ENCODE peak calls at places on chromosomes 12 and 14, in six cellular contexts. M is effector memory CD4-positive, alpha-beta T cell; N is PC-9; X is Karpas-422; U is Caco-2; K is transverse colon. C is an unnamed sample.

GRCh38 chr12:110312581-110313360 is 31.7 kb downstream of the ATP2A2 start:
- DNase-seq in K (no peak), N (peak; percentile 72), M (peak; percentile 3), U (no peak), X (no peak), C (no peak)

GRCh38 chr14:32259368-32260013 is 56.4 kb upstream of the RNU6-8 start:
- DNase-seq in M (no peak), N (peak; percentile 72), K (no peak), U (peak; percentile 55), X (no peak), C (no peak)

GRCh38 chr12:29110506-29111442 is 38.3 kb upstream of the FAR2 start:
- DNase-seq in N (no peak), U (no peak), M (no peak), K (no peak), X (no peak), C (no peak)

GRCh38 chr12:88401153-88401552 is 179.1 kb downstream of the KITLG start:
- DNase-seq in K (no peak), X (no peak), U (no peak), N (peak; percentile 42), M (no peak), C (peak; percentile 54)

GRCh38 chr12:62895351-62895750 is 39.6 kb downstream of the PPM1H start:
- DNase-seq in M (no peak), N (no peak), U (no peak), K (no peak), X (no peak), C (no peak)

GRCh38 chr12:95169368-95169767 is 47.9 kb downstream of the FGD6 start:
- DNase-seq in M (no peak), N (no peak), K (peak; percentile 61), U (no peak), X (no peak), C (no peak)

GRCh38 chr12:116943419-116944372 is 32.9 kb downstream of the FBXW8 start:
- DNase-seq in M (no peak), U (no peak), X (peak; percentile 87), N (no peak), K (no peak), C (no peak)

GRCh38 chr12:82963961-82964360 is 277.3 kb downstream of the TMTC2 start:
- DNase-seq in M (no peak), K (no peak), N (no peak), U (no peak), X (no peak), C (no peak)

GRCh38 chr12:79933580-79934264 is 1.2 kb downstream of the PPP1R12A start:
- DNase-seq in K (peak; percentile 11), U (no peak), M (peak; percentile 2), X (peak; percentile 65), N (no peak), C (no peak)

GRCh38 chr12:94149781-94150482 is 1.6 kb downstream of the PLXNC1 start:
- DNase-seq in U (no peak), K (peak; percentile 42), X (no peak), N (no peak), M (no peak), C (no peak)

GRCh38 chr12:51862947-51863346 is 14.4 kb upstream of the FIGNL2 start:
- DNase-seq in X (no peak), M (no peak), N (no peak), U (no peak), K (no peak), C (no peak)

GRCh38 chr12:16585781-16586180 is 20.2 kb downstream of the LMO3 start:
- DNase-seq in U (no peak), M (no peak), X (no peak), N (no peak), K (no peak), C (no peak)

GRCh38 chr12:104643093-104643646 is 186.4 kb downstream of the CHST11 start:
- DNase-seq in M (no peak), K (no peak), U (no peak), N (no peak), X (no peak), C (no peak)

GRCh38 chr12:3988519-3989217 is 115.5 kb upstream of the PARP11 start:
- DNase-seq in U (no peak), M (no peak), K (no peak), X (peak; percentile 38), N (no peak), C (peak; percentile 42)

GRCh38 chr12:90086281-90086680 is 377.6 kb upstream of the ATP2B1 start:
- DNase-seq in M (no peak), X (no peak), N (no peak), K (no peak), U (no peak), C (no peak)

GRCh38 chr12:64611430-64612286 is 1.4 kb downstream of the RASSF3 start:
- DNase-seq in M (no peak), U (no peak), X (peak; percentile 73), N (no peak), K (peak; percentile 45), C (no peak)

GRCh38 chr12:1533205-1533601 is 61.2 kb downstream of the FBXL14 start:
- DNase-seq in U (no peak), K (no peak), M (no peak), X (peak; percentile 79), N (no peak), C (peak; percentile 39)

GRCh38 chr12:67650528-67651379 is 2.2 kb downstream of the DYRK2 start:
- DNase-seq in K (peak; percentile 15), X (peak; percentile 66), M (no peak), U (no peak), N (no peak), C (no peak)

GRCh38 chr12:12281134-12281533 is 14.3 kb upstream of the LRP6 start:
- DNase-seq in K (no peak), M (no peak), N (no peak), U (no peak), X (no peak), C (no peak)

GRCh38 chr12:12282761-12283160 is 15.9 kb upstream of the LRP6 start:
- DNase-seq in K (no peak), N (peak; percentile 81), M (no peak), U (no peak), X (no peak), C (no peak)

GRCh38 chr12:12286441-12286840 is 19.6 kb upstream of the LRP6 start:
- DNase-seq in M (no peak), U (no peak), K (no peak), N (no peak), X (no peak), C (no peak)

GRCh38 chr12:12278899-12279298 is 12.1 kb upstream of the LRP6 start:
- DNase-seq in U (no peak), M (no peak), X (no peak), N (no peak), K (no peak), C (no peak)

GRCh38 chr12:12282202-12282601 is 15.4 kb upstream of the LRP6 start:
- DNase-seq in M (no peak), N (no peak), K (no peak), U (no peak), X (no peak), C (no peak)
- H3K4me3 ChIP-seq in M (no peak overlapping the region), N (no peak overlapping the region), K (no peak overlapping the region), U (no peak overlapping the region), X (no peak overlapping the region), C (no peak overlapping the region)

GRCh38 chr14:104609666-104610065 is 5.1 kb upstream of the TMEM179 start:
- DNase-seq in K (no peak), N (no peak), M (no peak), X (no peak), U (no peak), C (no peak)

GRCh38 chr14:104614126-104614812 is 9.7 kb upstream of the TMEM179 start:
- DNase-seq in M (no peak), K (no peak), N (no peak), U (no peak), X (no peak), C (no peak)

DNA sequence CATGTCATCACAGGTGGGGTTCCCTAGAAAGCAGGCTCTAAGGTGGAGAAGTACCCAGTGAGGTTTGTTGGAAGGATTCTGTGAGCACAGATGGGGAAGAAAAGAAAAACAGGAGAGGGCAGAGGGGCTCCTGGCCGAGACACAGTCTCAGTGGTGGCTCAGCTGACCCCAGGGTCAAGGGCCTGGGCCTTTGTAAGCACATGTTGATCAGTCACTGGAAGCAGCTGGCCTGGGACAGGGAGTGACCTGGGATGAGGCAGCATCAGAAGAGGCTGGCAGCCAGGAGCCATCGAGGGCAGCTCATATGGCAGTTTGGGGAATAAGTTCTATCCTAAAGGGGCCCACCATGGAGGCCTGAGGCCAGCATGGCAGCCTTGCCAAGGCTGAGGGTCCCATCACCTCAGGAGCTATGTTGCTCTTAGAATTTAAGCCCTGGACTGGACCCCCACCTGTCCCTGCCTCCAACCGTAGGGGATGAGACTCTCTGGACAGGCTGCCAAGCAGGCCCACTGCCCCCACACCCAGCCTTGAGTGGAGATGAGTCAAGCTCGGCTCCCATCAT is 6.3 kb upstream of the TMEM179 start:
- DNase-seq in X (no peak), U (no peak), M (no peak), N (no peak), K (no peak), C (no peak)
- H3K27me3 ChIP-seq in X (no peaks in the 10 kb centered on the region), U (no peaks in the 10 kb centered on the region), M (no peaks in the 10 kb centered on the region), N (peaks cover 86% of the 10 kb centered on the region), K (peaks cover 26% of the 10 kb centered on the region), C (no peaks in the 10 kb centered on the region)

GRCh38 chr12:48021485-48022179 is 17.4 kb upstream of the COL2A1 start:
- DNase-seq in K (peak; percentile 55), N (peak; percentile 98), U (peak; percentile 96), M (no peak), X (no peak), C (no peak)
- H3K4me3 ChIP-seq in K (no peak overlapping the region), N (no peak overlapping the region), U (no peak overlapping the region), M (no peak overlapping the region), X (no peak overlapping the region), C (no peak overlapping the region)

DNA sequence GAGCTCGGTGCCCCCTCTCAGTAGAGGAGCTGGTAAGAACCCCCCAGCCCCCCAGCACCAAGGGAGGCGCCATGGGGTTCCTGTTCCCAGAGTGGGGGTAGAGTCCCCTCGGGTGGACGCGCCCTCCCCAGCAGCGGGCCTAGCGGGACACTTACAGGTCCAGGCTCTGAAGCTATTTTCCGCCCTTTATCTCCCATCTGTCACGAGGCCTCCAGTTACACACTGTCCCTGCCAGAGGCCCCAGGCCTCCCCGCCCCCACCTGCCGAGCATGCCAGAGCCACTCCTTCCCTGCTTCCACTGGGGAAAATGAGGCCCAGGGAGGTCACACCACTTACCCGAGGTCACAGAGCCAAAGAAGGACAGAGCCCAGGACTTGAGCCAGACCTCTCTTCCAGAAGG is 3.1 kb downstream of the C14orf180 start:
- DNase-seq in M (no peak), U (peak; percentile 53), K (no peak), X (no peak), N (no peak), C (no peak)
- H3K27me3 ChIP-seq in M (no peaks in the 10 kb centered on the region), U (no peaks in the 10 kb centered on the region), K (peaks cover 2% of the 10 kb centered on the region), X (no peaks in the 10 kb centered on the region), N (peaks cover 99% of the 10 kb centered on the region), C (no peaks in the 10 kb centered on the region)

GRCh38 chr14:36510078-36510799 is 9.8 kb downstream of the NKX2-1 start:
- DNase-seq in U (no peak), M (no peak), N (no peak), X (no peak), K (no peak), C (no peak)

GRCh38 chr14:36507847-36508417 is 12.1 kb downstream of the NKX2-1 start:
- DNase-seq in U (no peak), X (no peak), K (no peak), N (no peak), M (no peak), C (no peak)

GRCh38 chr14:36510874-36511273 is 9.2 kb downstream of the NKX2-1 start:
- DNase-seq in N (no peak), U (no peak), X (no peak), M (no peak), K (no peak), C (no peak)

GRCh38 chr14:36508418-36509051 is 11.5 kb downstream of the NKX2-1 start:
- DNase-seq in N (no peak), K (no peak), M (no peak), X (no peak), U (no peak), C (no peak)

GRCh38 chr14:36509056-36509917 is 10.7 kb downstream of the NKX2-1 start:
- DNase-seq in N (no peak), M (no peak), X (no peak), U (no peak), K (no peak), C (no peak)
- H3K4me3 ChIP-seq in N (no peak overlapping the region), M (no peak overlapping the region), X (no peak overlapping the region), U (no peak overlapping the region), K (no peak overlapping the region), C (no peak overlapping the region)

C was measured in CD4-positive, CD25-positive, alpha-beta regulatory T cell.